ENCODE peak calls at places on chromosomes 6 and 20, in eight cellular contexts. F is heart left ventricle, O is hepatocyte, Z is sigmoid colon, X is left lung, Q is psoas muscle, U is Peyer's patch, G is upper lobe of left lung. T is an unnamed sample. For H3K27me3, the result is how much of the 10 kb centered on the place peaks cover.

GRCh38 chr20:20436689-20437088 is 68.8 kb downstream of the INSM1 start:
- DNase-seq in F (no peak), O (no peak), Z (no peak), X (no peak), Q (no peak), U (no peak), G (peak), T (no peak)

GRCh38 chr20:19828233-19828632 is 70.2 kb downstream of the RIN2 start:
- DNase-seq in F (peak), O (peak), Z (no peak), X (no peak), Q (no peak), U (no peak), G (no peak), T (no peak)

GRCh38 chr20:13034115-13034514 is 25.3 kb downstream of the SPTLC3 start:
- DNase-seq in F (no peak), O (no peak), Z (no peak), X (no peak), Q (no peak), U (no peak), G (no peak), T (no peak)

GRCh38 chr6:146887447-146888077 is 288.8 kb downstream of the ADGB start:
- DNase-seq in F (no peak), O (no peak), Z (no peak), X (no peak), Q (no peak), U (no peak), G (no peak), T (no peak)

GRCh38 chr20:32914031-32914430 is 55.3 kb downstream of the EFCAB8 start:
- DNase-seq in F (no peak), O (no peak), Z (peak), X (no peak), Q (no peak), U (no peak), G (no peak), T (no peak)

GRCh38 chr20:62590301-62591121 is 51.8 kb upstream of the SLCO4A1 start:
- DNase-seq in F (no peak), O (no peak), Z (no peak), X (no peak), Q (peak), U (no peak), G (peak), T (no peak)

GRCh38 chr6:10838794-10839333 is 525 bp upstream of the MAK start:
- DNase-seq in F (no peak), O (no peak), Z (no peak), X (no peak), Q (no peak), U (no peak), G (no peak), T (no peak)

GRCh38 chr6:11778648-11779307 is at the start of gene ADTRP:
- DNase-seq in F (no peak), O (peak), Z (no peak), X (peak), Q (no peak), U (peak), G (no peak), T (no peak)

GRCh38 chr6:106199998-106200397 is 113.9 kb downstream of the PRDM1 start:
- DNase-seq in F (no peak), O (no peak), Z (no peak), X (no peak), Q (no peak), U (no peak), G (no peak), T (no peak)

GRCh38 chr6:164346631-164347030 is 932.1 kb downstream of the QKI start:
- DNase-seq in F (no peak), O (no peak), Z (no peak), X (no peak), Q (no peak), U (no peak), G (no peak), T (no peak)
- TF ChIP-seq CTCF in F (no peak), O (no peak), Z (no peak), X (no peak), Q (no peak), U (no peak), G (no peak), T (no peak)

DNA sequence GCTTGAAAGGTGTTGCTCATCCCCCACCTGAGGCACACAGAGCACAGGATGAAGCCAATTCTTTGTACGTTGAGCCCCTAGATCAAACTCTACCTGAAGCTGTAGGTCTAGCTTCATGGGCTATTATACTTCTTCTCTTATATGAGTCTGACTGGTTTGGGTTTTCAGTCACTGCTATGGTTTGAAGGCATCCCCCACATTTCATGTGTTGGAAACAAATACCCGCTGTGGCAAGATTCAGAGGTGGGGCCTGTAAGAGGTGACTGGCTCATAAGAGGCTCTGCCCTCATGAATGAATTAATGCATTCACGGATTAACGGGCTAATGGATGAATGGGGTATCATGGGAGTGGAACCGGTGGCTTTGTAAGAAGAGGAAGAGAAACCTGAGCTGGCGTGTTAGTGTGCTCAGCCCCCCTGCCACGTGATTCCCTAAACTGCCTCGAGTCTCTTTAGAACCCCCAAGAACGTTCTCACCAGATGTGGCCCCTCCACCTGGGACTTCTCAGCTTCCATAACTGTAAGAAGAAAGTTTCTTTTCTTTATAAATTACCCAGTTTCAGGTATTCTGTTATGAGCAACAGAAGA is 39.2 kb downstream of the PREX1 start:
- DNase-seq in F (no peak), O (no peak), Z (no peak), X (no peak), Q (no peak), U (peak), G (no peak), T (no peak)
- H3K27me3 ChIP-seq in F (under half), O (under half), Z (under half), X (under half), Q (under half), U (under half), G (under half), T (under half)

DNA sequence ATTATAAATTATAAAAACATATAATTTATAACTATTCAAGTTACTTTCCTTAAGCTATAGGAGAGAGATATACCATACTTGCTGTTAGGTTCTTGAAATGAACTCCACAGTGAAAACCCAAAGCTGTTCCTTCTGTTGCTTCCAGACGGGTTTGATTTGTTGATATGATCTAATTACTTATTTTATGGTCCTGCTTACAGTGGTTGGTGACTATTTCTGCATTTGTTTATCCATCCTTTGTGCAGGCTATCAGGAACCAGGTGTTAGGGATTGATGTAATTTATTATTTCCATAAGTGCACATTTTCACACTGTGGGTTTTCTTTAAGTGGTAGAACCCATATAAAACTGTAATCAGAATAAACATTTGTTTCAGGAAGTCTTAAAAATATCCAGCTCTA is 167.1 kb downstream of the KIF6 start:
- DNase-seq in F (no peak), O (no peak), Z (no peak), X (no peak), Q (no peak), U (no peak), G (no peak), T (no peak)
- TF ChIP-seq CTCF in F (no peak), O (no peak), Z (no peak), X (no peak), Q (no peak), U (no peak), G (no peak), T (no peak)

GRCh38 chr6:28785962-28786679 is 137.7 kb downstream of the TRIM27 start:
- DNase-seq in F (no peak), O (no peak), Z (no peak), X (no peak), Q (no peak), U (no peak), G (peak), T (no peak)

GRCh38 chr6:28777147-28777461 is 146.7 kb downstream of the TRIM27 start:
- DNase-seq in F (no peak), O (no peak), Z (no peak), X (no peak), Q (no peak), U (no peak), G (no peak), T (no peak)

GRCh38 chr6:28776269-28777146 is 147.3 kb downstream of the TRIM27 start:
- DNase-seq in F (no peak), O (no peak), Z (no peak), X (no peak), Q (no peak), U (no peak), G (no peak), T (no peak)

DNA sequence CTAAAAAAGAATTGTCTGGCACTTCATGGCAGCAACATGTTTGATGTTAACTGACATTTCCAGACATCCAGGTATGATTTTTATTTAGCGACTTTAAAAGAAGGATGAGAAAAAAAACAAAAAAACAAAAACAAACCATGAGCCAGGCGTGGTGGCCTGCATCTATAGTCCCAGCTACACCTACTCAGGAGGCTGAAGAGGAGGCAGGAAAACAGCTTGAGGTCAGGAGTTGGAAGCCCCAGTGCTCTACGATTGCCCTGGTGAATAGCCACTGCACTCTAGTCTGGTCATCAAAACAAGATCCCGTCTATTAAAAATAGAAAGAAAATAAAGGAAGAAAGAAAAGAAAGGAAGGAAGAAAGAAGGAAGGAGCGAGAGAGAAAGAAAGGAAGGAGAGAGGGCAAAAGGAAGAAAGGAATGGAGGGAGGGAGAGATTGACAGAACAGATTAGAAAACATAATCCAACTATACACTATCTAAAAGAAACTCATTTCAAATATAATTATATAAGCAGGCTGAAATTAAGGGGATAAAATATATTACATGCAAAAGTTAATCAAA is 141.6 kb downstream of the TRIM27 start:
- DNase-seq in F (no peak), O (no peak), Z (no peak), X (no peak), Q (no peak), U (no peak), G (no peak), T (no peak)
- H3K27me3 ChIP-seq in F (half or more), O (half or more), Z (half or more), X (half or more), Q (under half), U (under half), G (under half), T (under half)

DNA sequence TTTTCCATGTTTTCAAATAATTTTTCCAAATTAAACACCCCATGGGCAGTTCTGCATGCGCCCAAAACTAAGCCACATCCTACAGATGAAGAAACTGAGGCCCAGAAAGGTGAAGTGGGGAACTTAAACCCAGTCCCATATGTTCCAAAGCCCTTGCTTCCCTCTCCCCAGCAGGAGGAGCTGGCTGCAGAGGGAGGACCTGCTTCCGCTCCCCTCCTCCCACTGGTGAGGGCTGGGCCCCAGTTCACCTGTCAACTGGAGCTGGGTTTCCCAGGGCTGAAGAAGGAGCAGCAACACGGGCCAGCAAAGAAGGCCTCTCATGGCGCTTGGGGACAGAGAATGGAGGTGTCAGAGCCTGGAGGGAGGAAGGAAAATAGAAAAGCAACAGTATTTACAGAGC is 1.4 kb upstream of the RBPJL start:
- DNase-seq in F (no peak), O (no peak), Z (no peak), X (no peak), Q (no peak), U (no peak), G (no peak), T (no peak)
- TF ChIP-seq CTCF in F (no peak), O (no peak), Z (no peak), X (no peak), Q (no peak), U (no peak), G (no peak), T (no peak)

GRCh38 chr20:58850693-58851174 is at the start of gene GNAS-AS1:
- DNase-seq in F (peak), O (peak), Z (peak), X (peak), Q (peak), U (peak), G (peak), T (no peak)
- H3K27me3 ChIP-seq in F (under half), O (half or more), Z (half or more), X (under half), Q (under half), U (under half), G (under half), T (half or more)

GRCh38 chr6:115643762-115644161 is 416.9 kb downstream of the FRK start:
- DNase-seq in F (no peak), O (peak), Z (no peak), X (no peak), Q (no peak), U (no peak), G (no peak), T (no peak)
- TF ChIP-seq CTCF in F (no peak), O (peak), Z (no peak), X (no peak), Q (no peak), U (no peak), G (no peak), T (no peak)

GRCh38 chr6:28587746-28588075 is 62.0 kb downstream of the GPX5 start:
- DNase-seq in F (no peak), O (peak), Z (no peak), X (no peak), Q (no peak), U (no peak), G (no peak), T (no peak)
- H3K27me3 ChIP-seq in F (under half), O (under half), Z (half or more), X (under half), Q (under half), U (under half), G (under half), T (under half)

DNA sequence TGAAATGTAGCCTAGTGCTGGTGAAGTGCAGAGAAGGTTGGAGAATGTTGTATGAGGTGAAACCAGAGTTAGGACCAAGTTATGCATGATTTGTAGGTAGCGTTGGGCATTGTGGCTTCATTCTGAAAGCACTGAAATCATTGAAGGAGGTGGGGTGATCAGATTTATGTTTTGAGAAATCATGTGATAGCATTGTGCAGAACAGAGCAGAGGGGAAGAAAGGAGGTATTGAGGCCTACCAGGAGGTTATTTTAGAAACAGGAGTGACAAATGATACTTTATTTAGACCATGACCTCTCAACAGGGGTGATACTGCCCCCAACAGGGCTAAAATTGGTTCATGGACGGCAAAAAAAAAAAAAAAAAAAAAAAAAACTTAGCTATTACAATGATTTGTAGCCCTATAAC is 15.6 kb upstream of the HMGN3 start:
- DNase-seq in F (no peak), O (no peak), Z (no peak), X (no peak), Q (no peak), U (no peak), G (no peak), T (no peak)
- TF ChIP-seq CTCF in F (peak), O (no peak), Z (no peak), X (no peak), Q (no peak), U (no peak), G (no peak), T (no peak)

GRCh38 chr6:36837686-36838085 is 1.6 kb downstream of the CPNE5 start:
- DNase-seq in F (no peak), O (no peak), Z (no peak), X (no peak), Q (no peak), U (no peak), G (no peak), T (no peak)

GRCh38 chr6:36836771-36837339 is 2.4 kb downstream of the CPNE5 start:
- DNase-seq in F (no peak), O (no peak), Z (no peak), X (no peak), Q (no peak), U (no peak), G (no peak), T (no peak)

GRCh38 chr6:36838896-36839818 is at the start of gene CPNE5:
- DNase-seq in F (peak), O (peak), Z (no peak), X (no peak), Q (no peak), U (no peak), G (peak), T (no peak)

GRCh38 chr6:36834576-36835293 is 4.5 kb downstream of the CPNE5 start:
- DNase-seq in F (no peak), O (no peak), Z (no peak), X (no peak), Q (no peak), U (no peak), G (no peak), T (no peak)

GRCh38 chr6:36836091-36836770 is 3.0 kb downstream of the CPNE5 start:
- DNase-seq in F (no peak), O (no peak), Z (no peak), X (no peak), Q (no peak), U (no peak), G (no peak), T (no peak)
- H3K27me3 ChIP-seq in F (under half), O (under half), Z (under half), X (under half), Q (under half), U (under half), G (under half), T (under half)

T was measured in tibial artery.